ENCODE peak calls at places on chromosomes 12 and 14, in seven cellular contexts. A is AG09319; O is neural crest cell; U is H9; P is fibroblast of the aortic adventitia; V is AML-193; B is CD4-positive, alpha-beta T cell. N is an unnamed sample.
A peak's percentile ranks its signal among the peaks of the same experiment; 100 is the strongest.

GRCh38 chr12:43285248-43285647 is 266.8 kb downstream of the ADAMTS20 start:
- DNase-seq in U (no peak), V (no peak), B (no peak), O (no peak), P (peak; percentile 93), A (peak; percentile 27), N (no peak)

GRCh38 chr14:95322646-95323045 is 2.9 kb upstream of the CLMN start:
- DNase-seq in U (no peak), A (no peak), O (no peak), V (no peak), B (no peak), P (peak; percentile 10), N (no peak)

GRCh38 chr12:46446645-46447044 is 74.1 kb upstream of the SLC38A2 start:
- DNase-seq in P (no peak), V (no peak), U (no peak), O (no peak), A (no peak), B (no peak), N (no peak)

GRCh38 chr12:78880078-78880477 is 15.5 kb downstream of the SYT1 start:
- DNase-seq in U (no peak), V (no peak), O (no peak), B (no peak), A (no peak), P (peak; percentile 39), N (no peak)

GRCh38 chr14:38129705-38130104 is 78.0 kb upstream of the SSTR1 start:
- DNase-seq in P (no peak), V (no peak), B (no peak), O (no peak), A (no peak), U (no peak), N (no peak)

GRCh38 chr12:39723831-39724230 is 104.2 kb upstream of the ABCD2 start:
- DNase-seq in P (peak; percentile 46), O (no peak), A (no peak), B (no peak), U (peak; percentile 30), V (peak; percentile 23), N (no peak)

GRCh38 chr12:18857656-18858055 is 119.7 kb downstream of the CAPZA3 start:
- DNase-seq in P (no peak), B (no peak), V (no peak), O (no peak), U (no peak), A (no peak), N (no peak)

GRCh38 chr14:61342486-61342885 is 21.1 kb downstream of the PRKCH start:
- DNase-seq in U (no peak), P (no peak), V (no peak), O (no peak), A (no peak), B (peak; percentile 76), N (no peak)

GRCh38 chr14:81453166-81453766 is 53.1 kb upstream of the STON2 start:
- DNase-seq in O (peak; percentile 51), V (peak; percentile 56), P (peak; percentile 72), B (peak; percentile 49), U (peak; percentile 58), A (peak; percentile 31), N (no peak)

GRCh38 chr12:42323856-42324255 is 2.0 kb downstream of the ZCRB1 start:
- DNase-seq in V (no peak), B (no peak), U (no peak), P (no peak), O (no peak), A (no peak), N (no peak)

GRCh38 chr14:44462372-44462771 is 44.7 kb downstream of the FSCB start:
- DNase-seq in P (no peak), A (no peak), O (no peak), V (no peak), B (no peak), U (no peak), N (no peak)

GRCh38 chr12:109881752-109882151 is 1.4 kb upstream of the GLTP start:
- DNase-seq in V (no peak), A (no peak), P (no peak), B (no peak), O (no peak), U (no peak), N (no peak)

GRCh38 chr12:10405294-10405693 is 4.3 kb downstream of the KLRC4 start:
- DNase-seq in P (no peak), A (no peak), B (no peak), V (no peak), O (no peak), U (no peak), N (no peak)